ENCODE peak calls at places on chromosomes 11 and 22, in five cellular contexts. F is H9, S is trophoblast cell, H is H1, M is neuronal stem cell. T is an unnamed sample.

GRCh38 chr11:119730347-119730613 is 1.3 kb upstream of the NECTIN1 start:
- DNase-seq in M (no peak), F (no peak), S (no peak), H (no peak), T (no peak)

GRCh38 chr11:7671807-7672206 is 1.5 kb downstream of the CYB5R2 start:
- DNase-seq in H (no peak), S (peak), F (no peak), M (no peak), T (no peak)

GRCh38 chr11:62242021-62242420 is at the start of gene SCGB1D2:
- DNase-seq in H (no peak), M (no peak), S (no peak), F (peak), T (no peak)

GRCh38 chr22:48758021-48758561 is 1069.6 kb downstream of the BRD1 start:
- DNase-seq in M (no peak), F (peak), S (no peak), H (no peak), T (no peak)

GRCh38 chr22:28600546-28601143 is 79.0 kb downstream of the TTC28 start:
- DNase-seq in M (peak), F (no peak), S (peak), H (no peak), T (peak)

GRCh38 chr11:94325681-94326080 is 21.3 kb downstream of the IZUMO1R start:
- DNase-seq in M (peak), S (peak), H (peak), F (peak), T (no peak)

GRCh38 chr22:49869091-49869830 is 15.6 kb downstream of the ZBED4 start:
- DNase-seq in F (no peak), H (no peak), M (no peak), S (no peak), T (no peak)

GRCh38 chr11:86575927-86576326 is 96.5 kb downstream of the ME3 start:
- DNase-seq in F (no peak), H (no peak), M (no peak), S (no peak), T (no peak)

GRCh38 chr11:127098684-127099083 is 98.1 kb upstream of the KIRREL3 start:
- DNase-seq in M (peak), S (no peak), H (no peak), F (peak), T (no peak)

GRCh38 chr11:3056296-3057068 is 741 bp downstream of the CARS1 start:
- DNase-seq in F (no peak), M (no peak), H (no peak), S (peak), T (no peak)

GRCh38 chr11:83736689-83737088 is 450.5 kb upstream of the CCDC90B start:
- DNase-seq in F (no peak), M (no peak), H (no peak), S (no peak), T (no peak)

GRCh38 chr11:134233729-134234179 is 9.3 kb downstream of the VPS26B start:
- DNase-seq in M (no peak), H (no peak), F (peak), S (no peak), T (no peak)

GRCh38 chr11:78654071-78654470 is 79.4 kb upstream of the NARS2 start:
- DNase-seq in H (no peak), F (no peak), M (no peak), S (no peak), T (no peak)

GRCh38 chr11:65611028-65611757 is 2.8 kb downstream of the MAP3K11 start:
- DNase-seq in M (no peak), F (no peak), H (no peak), S (peak), T (no peak)

GRCh38 chr11:78768345-78768744 is 193.7 kb upstream of the NARS2 start:
- DNase-seq in M (no peak), S (no peak), H (no peak), F (no peak), T (no peak)

GRCh38 chr11:111069076-111069475 is 176.4 kb upstream of the POU2AF2 start:
- DNase-seq in H (peak), M (no peak), F (peak), S (no peak), T (peak)

GRCh38 chr11:46659908-46660307 is 40.5 kb downstream of the ARHGAP1 start:
- DNase-seq in M (no peak), H (no peak), F (no peak), S (peak), T (peak)

GRCh38 chr11:95567685-95568084 is 221.9 kb downstream of the FAM76B start:
- DNase-seq in S (no peak), M (no peak), H (no peak), F (no peak), T (peak)

GRCh38 chr11:94134651-94135512 is 6.2 kb downstream of the PANX1 start:
- DNase-seq in M (no peak), H (no peak), S (peak), F (no peak), T (peak)

GRCh38 chr11:57406337-57406904 is 16.0 kb upstream of the PRG2 start:
- DNase-seq in S (peak), F (no peak), M (no peak), H (no peak), T (no peak)

GRCh38 chr11:75603791-75604736 is 42.0 kb downstream of the SERPINH1 start:
- DNase-seq in F (no peak), M (no peak), S (peak), H (no peak), T (peak)

GRCh38 chr11:132772712-132773545 is 759.4 kb downstream of the OPCML start:
- DNase-seq in S (no peak), H (no peak), M (peak), F (no peak), T (no peak)
- H2BK120ac ChIP-seq in S (no peak), H (no peak), M (no peak), F (no peak), T (no peak)

DNA sequence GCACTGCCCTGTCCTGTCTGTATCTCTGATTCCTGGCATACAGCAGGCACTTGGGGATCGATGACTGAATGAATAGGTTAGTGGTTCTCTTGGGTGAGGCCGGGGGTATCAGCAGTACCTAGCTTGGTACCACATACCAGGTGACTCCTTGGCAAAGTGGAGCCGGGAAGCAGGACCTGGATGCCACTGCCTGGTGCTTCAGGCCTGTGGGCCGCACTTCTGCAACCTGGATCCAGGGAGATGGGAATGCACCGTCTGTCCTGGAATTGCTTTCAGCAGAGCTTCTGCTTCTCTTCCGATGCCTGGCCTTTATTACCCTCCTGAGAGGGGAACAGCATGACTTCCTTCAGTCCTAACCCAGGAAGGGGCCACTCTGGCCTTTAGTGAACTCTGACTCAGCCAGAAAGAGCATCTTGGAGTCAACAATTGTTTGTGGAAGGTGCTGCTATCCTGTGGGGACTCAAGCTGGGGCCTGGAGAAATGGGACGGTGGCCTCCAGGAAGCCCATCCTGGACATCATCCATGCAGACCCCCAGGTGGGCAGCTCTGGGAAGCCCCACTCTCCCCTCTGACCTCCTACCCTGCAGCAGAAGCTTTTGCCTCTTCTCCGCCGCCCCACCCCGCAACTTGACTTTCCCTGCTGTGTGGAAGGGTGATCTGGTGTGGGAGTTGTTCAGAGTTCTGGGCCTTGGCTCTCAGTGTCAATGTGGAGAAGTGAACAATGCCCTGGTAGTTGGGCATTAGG is 5.1 kb downstream of the CD82 start:
- DNase-seq in S (no peak), F (no peak), H (no peak), M (no peak), T (peak)
- H4K91ac ChIP-seq in S (no peak), F (no peak), H (no peak), M (no peak), T (peak)

GRCh38 chr22:34946339-34946985 is 119.5 kb upstream of the ISX start:
- DNase-seq in F (no peak), M (no peak), H (no peak), S (peak), T (no peak)

GRCh38 chr22:34950480-34950879 is 115.5 kb upstream of the ISX start:
- DNase-seq in S (no peak), H (no peak), F (peak), M (no peak), T (no peak)

DNA sequence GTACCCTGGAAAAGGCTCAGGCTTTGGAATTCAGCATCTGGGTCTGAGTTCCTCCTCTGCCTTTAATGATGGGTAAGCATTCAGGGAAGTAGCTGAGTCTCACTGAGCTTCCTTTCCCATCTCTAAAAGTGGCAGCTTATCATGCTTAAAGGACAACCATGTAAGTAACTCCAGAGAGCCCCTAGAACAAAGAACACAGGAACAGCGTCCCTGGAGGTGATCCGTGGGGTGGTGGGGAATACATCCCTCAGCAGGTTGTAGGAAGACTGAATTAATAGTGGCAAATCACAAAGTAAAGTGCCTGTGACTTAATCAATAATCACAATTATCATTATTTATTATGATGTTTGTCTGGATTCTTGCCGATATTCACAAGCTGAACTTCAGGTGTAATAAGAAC is 114.7 kb upstream of the ISX start:
- DNase-seq in S (no peak), F (no peak), H (no peak), M (no peak), T (no peak)
- H2BK12ac ChIP-seq in S (peak), F (no peak), H (no peak), M (no peak), T (no peak)

DNA sequence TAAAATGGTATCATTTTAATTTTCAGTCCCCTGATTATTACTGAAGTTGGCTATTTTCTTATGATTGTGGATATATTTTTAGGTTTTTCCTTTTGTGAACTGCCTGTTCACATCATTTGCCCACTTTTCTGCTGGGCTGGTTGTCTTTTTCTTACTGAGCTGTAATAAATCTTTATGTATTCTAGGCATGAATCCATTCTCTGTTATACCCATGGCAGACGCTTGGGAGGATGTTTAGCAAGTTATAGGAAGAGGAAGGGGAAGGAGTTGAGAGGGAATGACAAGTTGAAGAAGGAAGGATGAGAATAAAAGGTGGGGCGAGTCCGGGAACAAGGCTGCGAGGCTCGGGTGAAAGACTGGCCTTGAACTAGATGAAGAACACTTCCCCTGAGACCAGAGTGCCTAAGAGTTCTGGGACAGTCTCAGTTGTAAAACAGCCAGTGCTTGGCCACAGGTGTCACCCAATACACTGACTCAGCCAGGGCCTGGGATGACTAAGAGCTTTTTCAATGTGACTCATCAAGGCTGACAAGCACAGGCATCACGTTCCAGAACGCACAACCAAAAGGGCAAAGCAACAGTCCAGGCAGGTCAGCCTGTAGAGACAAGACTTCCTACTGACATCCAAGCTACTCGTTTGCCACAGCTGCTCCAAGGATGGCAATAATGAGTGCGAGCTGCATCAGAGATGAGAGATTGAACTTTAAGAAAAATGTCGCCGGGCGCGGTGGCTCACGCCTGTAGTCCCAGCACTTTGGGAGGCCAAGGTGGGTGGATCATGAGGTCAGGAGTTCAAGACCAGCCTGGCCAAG is 35.2 kb downstream of the LRFN4 start:
- DNase-seq in F (peak), H (no peak), S (peak), M (no peak), T (peak)
- H2BK120ac ChIP-seq in F (no peak), H (no peak), S (no peak), M (no peak), T (no peak)

GRCh38 chr11:69636512-69636866 is 4.5 kb upstream of the CCND1 start:
- DNase-seq in S (peak), H (peak), F (peak), M (peak), T (peak)
- H4K91ac ChIP-seq in S (peak), H (peak), F (no peak), M (peak), T (peak)

GRCh38 chr11:124717421-124717785 is 22.3 kb upstream of the NRGN start:
- DNase-seq in H (no peak), F (no peak), M (no peak), S (no peak), T (peak)

GRCh38 chr11:124719534-124719933 is 20.2 kb upstream of the NRGN start:
- DNase-seq in H (no peak), S (no peak), F (no peak), M (no peak), T (no peak)

GRCh38 chr11:124716596-124716995 is 23.1 kb upstream of the NRGN start:
- DNase-seq in M (no peak), S (peak), H (no peak), F (no peak), T (no peak)

GRCh38 chr11:124717786-124718634 is 21.7 kb upstream of the NRGN start:
- DNase-seq in F (peak), H (no peak), S (no peak), M (peak), T (peak)

GRCh38 chr11:124718801-124719200 is 20.9 kb upstream of the NRGN start:
- DNase-seq in F (no peak), H (no peak), S (no peak), M (no peak), T (no peak)
- H2BK12ac ChIP-seq in F (no peak), H (no peak), S (no peak), M (no peak), T (no peak)